ENCODE peak calls at places on chromosomes 3 and 15, in seven cellular contexts. R, H, S, K, M, I and L are unnamed samples.

GRCh38 chr15:66535056-66535455 is 29.9 kb downstream of the ZWILCH start:
- DNase-seq in K (no peak), H (no peak), S (no peak), I (no peak), R (no peak), M (no peak), L (no peak)

GRCh38 chr3:150635526-150635925 is 32.4 kb downstream of the SELENOT start:
- DNase-seq in I (peak), M (no peak), R (no peak), K (no peak), S (no peak), H (no peak), L (no peak)

GRCh38 chr3:30156586-30157498 is 449.6 kb upstream of the TGFBR2 start:
- DNase-seq in R (no peak), I (no peak), M (no peak), H (no peak), K (no peak), S (no peak), L (no peak)

GRCh38 chr3:58353722-58354553 is 21.2 kb downstream of the PXK start:
- DNase-seq in K (peak), H (no peak), R (no peak), S (no peak), M (no peak), I (no peak), L (no peak)

GRCh38 chr3:194579091-194579606 is 54.1 kb downstream of the TMEM44 start:
- DNase-seq in M (no peak), H (no peak), I (no peak), R (peak), K (no peak), S (no peak), L (no peak)

GRCh38 chr3:71972031-71972430 is 187.1 kb upstream of the PROK2 start:
- DNase-seq in I (no peak), M (no peak), K (no peak), H (no peak), S (peak), R (no peak), L (no peak)

GRCh38 chr3:184383033-184383740 is 3.3 kb downstream of the CHRD start:
- DNase-seq in S (no peak), I (no peak), H (no peak), R (no peak), K (no peak), M (no peak), L (no peak)

GRCh38 chr3:14151471-14152083 is 26.7 kb downstream of the TMEM43 start:
- DNase-seq in H (no peak), M (no peak), I (no peak), S (no peak), K (no peak), R (no peak), L (no peak)

GRCh38 chr3:47385007-47385406 is 4.2 kb downstream of the PTPN23 start:
- DNase-seq in I (no peak), R (peak), M (no peak), H (no peak), S (no peak), K (no peak), L (no peak)

GRCh38 chr3:195270350-195271115 is 426 bp downstream of the XXYLT1 start:
- DNase-seq in S (peak), K (peak), M (peak), I (peak), R (peak), H (no peak), L (peak)

GRCh38 chr15:69881760-69882159 is 216.0 kb downstream of the TLE3 start:
- DNase-seq in M (no peak), R (no peak), I (peak), K (no peak), H (no peak), S (no peak), L (no peak)

GRCh38 chr3:152197451-152197850 is 71.3 kb upstream of the MBNL1 start:
- DNase-seq in S (no peak), R (no peak), K (no peak), I (peak), H (no peak), M (no peak), L (no peak)

GRCh38 chr3:28521663-28522062 is 173.0 kb upstream of the AZI2 start:
- DNase-seq in K (no peak), R (no peak), H (no peak), M (no peak), I (no peak), S (no peak), L (no peak)

GRCh38 chr15:48285329-48286214 is 45.7 kb upstream of the DUT start:
- DNase-seq in M (no peak), S (peak), R (peak), K (peak), I (peak), H (peak), L (peak)

GRCh38 chr3:59812188-59812587 is 762.4 kb upstream of the CFAP20DC start:
- DNase-seq in S (no peak), R (no peak), M (no peak), H (no peak), I (no peak), K (no peak), L (no peak)

GRCh38 chr3:15679306-15679705 is 77.8 kb downstream of the BTD start:
- DNase-seq in R (no peak), M (no peak), I (no peak), H (no peak), K (no peak), S (no peak), L (no peak)

GRCh38 chr3:30083315-30083714 is 523.1 kb upstream of the TGFBR2 start:
- DNase-seq in K (no peak), R (no peak), I (no peak), H (no peak), M (no peak), S (no peak), L (no peak)

GRCh38 chr15:39054128-39054732 is 489.6 kb upstream of the RASGRP1 start:
- DNase-seq in H (no peak), R (no peak), S (no peak), I (no peak), M (no peak), K (no peak), L (no peak)

GRCh38 chr15:56760186-56760585 is 26.9 kb upstream of the ZNF280D start:
- DNase-seq in K (no peak), R (no peak), I (peak), H (no peak), M (no peak), S (no peak), L (no peak)

GRCh38 chr15:90933310-90933709 is 961 bp upstream of the HDDC3 start:
- DNase-seq in I (no peak), R (no peak), M (no peak), S (no peak), K (no peak), H (no peak), L (no peak)

GRCh38 chr3:190697502-190697830 is 165.0 kb downstream of the GMNC start:
- DNase-seq in M (no peak), K (no peak), R (no peak), H (no peak), S (no peak), I (no peak), L (no peak)

GRCh38 chr15:66839511-66840112 is 137.6 kb downstream of the SMAD6 start:
- DNase-seq in H (no peak), K (no peak), R (no peak), I (no peak), S (no peak), M (peak), L (no peak)

GRCh38 chr15:79311901-79312553 is 1.1 kb downstream of the TMED3 start:
- DNase-seq in M (no peak), K (no peak), I (peak), S (no peak), R (no peak), H (no peak), L (peak)

GRCh38 chr3:187852842-187853727 is 107.8 kb upstream of the BCL6 start:
- DNase-seq in I (no peak), M (no peak), K (no peak), H (no peak), R (no peak), S (no peak), L (no peak)

GRCh38 chr3:192885374-192885773 is 32.3 kb downstream of the MB21D2 start:
- DNase-seq in I (no peak), R (no peak), K (no peak), S (no peak), M (no peak), H (no peak), L (no peak)

GRCh38 chr3:16415911-16416310 is 97.6 kb downstream of the RFTN1 start:
- DNase-seq in S (no peak), H (no peak), K (no peak), R (no peak), I (no peak), M (no peak), L (no peak)

GRCh38 chr3:49377483-49377882 is 19.3 kb upstream of the GPX1 start:
- DNase-seq in S (no peak), I (no peak), K (peak), R (no peak), H (no peak), M (no peak), L (peak)

GRCh38 chr3:170419301-170420087 is 826 bp downstream of the CLDN11 start:
- DNase-seq in I (no peak), R (peak), H (no peak), M (peak), K (no peak), S (no peak), L (no peak)

GRCh38 chr3:151630938-151631417 is 102.7 kb upstream of the AADACL2 start:
- DNase-seq in H (no peak), S (no peak), K (no peak), I (peak), R (peak), M (no peak), L (no peak)